ENCODE peak calls at places on chromosomes 7 and 10, in ten cellular contexts. H, I, O, K, G, E, Q, B, P and X are unnamed samples.

GRCh38 chr7:42883950-42884349 is 27.9 kb downstream of the C7orf25 start:
- DNase-seq in G (no peak), Q (peak), I (no peak), O (no peak), E (no peak), K (no peak), H (no peak), P (peak), B (no peak), X (peak)

GRCh38 chr7:26489404-26489803 is 197.7 kb downstream of the SNX10 start:
- DNase-seq in P (no peak), I (no peak), Q (no peak), O (no peak), H (no peak), G (no peak), E (no peak), B (no peak), K (no peak), X (no peak)

GRCh38 chr7:108802639-108803038 is 233.0 kb downstream of the DNAJB9 start:
- DNase-seq in K (no peak), O (no peak), I (no peak), Q (no peak), P (no peak), E (no peak), G (no peak), H (no peak), B (no peak), X (no peak)

GRCh38 chr10:72747521-72747920 is 55.6 kb downstream of the MCU start:
- DNase-seq in H (no peak), E (no peak), K (no peak), B (no peak), Q (no peak), G (no peak), P (no peak), I (no peak), O (no peak), X (no peak)

GRCh38 chr10:102243304-102243703 is 2.0 kb upstream of the PITX3 start:
- DNase-seq in G (no peak), O (no peak), H (no peak), P (no peak), Q (peak), E (no peak), K (no peak), B (no peak), I (no peak), X (peak)

GRCh38 chr7:531777-532176 is 12.1 kb upstream of the PDGFA start:
- DNase-seq in P (no peak), G (no peak), O (no peak), E (no peak), B (no peak), K (no peak), Q (no peak), I (no peak), H (no peak), X (no peak)

GRCh38 chr10:103800789-103801540 is 54.4 kb downstream of the SH3PXD2A start:
- DNase-seq in B (no peak), E (no peak), I (no peak), G (peak), Q (peak), O (no peak), H (no peak), P (no peak), K (no peak), X (no peak)

GRCh38 chr7:2495402-2496309 is 19.5 kb upstream of the GRIFIN start:
- DNase-seq in E (no peak), Q (no peak), O (peak), B (peak), P (no peak), H (no peak), I (no peak), G (no peak), K (no peak), X (no peak)

GRCh38 chr7:4683043-4683883 is 1.2 kb downstream of the FOXK1 start:
- DNase-seq in G (no peak), I (peak), P (peak), Q (no peak), K (no peak), E (no peak), H (no peak), O (no peak), B (peak), X (peak)

GRCh38 chr7:99707096-99707495 is 27.3 kb upstream of the CYP3A5 start:
- DNase-seq in H (no peak), B (no peak), G (no peak), I (no peak), O (no peak), E (no peak), Q (no peak), P (no peak), K (no peak), X (peak)

GRCh38 chr10:127293640-127294039 is 97.2 kb upstream of the INSYN2A start:
- DNase-seq in G (no peak), K (no peak), P (no peak), O (no peak), B (no peak), I (no peak), Q (no peak), H (no peak), E (peak), X (no peak)

GRCh38 chr10:7797582-7797981 is 9.6 kb downstream of the ATP5F1C start:
- DNase-seq in H (peak), Q (peak), K (peak), B (peak), G (no peak), I (no peak), E (no peak), P (peak), O (no peak), X (peak)

GRCh38 chr10:114332808-114333207 is 71.5 kb downstream of the AFAP1L2 start:
- DNase-seq in E (no peak), K (no peak), B (no peak), Q (no peak), G (no peak), O (no peak), P (no peak), H (no peak), I (no peak), X (no peak)

GRCh38 chr7:39683216-39683845 is 60.0 kb downstream of the RALA start:
- DNase-seq in G (no peak), I (no peak), K (peak), H (no peak), B (no peak), O (no peak), P (no peak), E (no peak), Q (no peak), X (peak)

GRCh38 chr10:121595806-121596667 is 2.2 kb downstream of the FGFR2 start:
- DNase-seq in O (peak), Q (no peak), G (no peak), E (no peak), I (no peak), P (no peak), H (no peak), B (no peak), K (no peak), X (no peak)

GRCh38 chr7:124532166-124532565 is 233.4 kb downstream of the GPR37 start:
- DNase-seq in K (no peak), G (no peak), P (no peak), E (no peak), O (no peak), B (no peak), I (no peak), H (no peak), Q (peak), X (peak)

GRCh38 chr7:137909042-137909441 is 62.3 kb upstream of the DGKI start:
- DNase-seq in Q (no peak), B (no peak), O (no peak), E (no peak), I (no peak), P (no peak), K (no peak), H (no peak), G (no peak), X (peak)

GRCh38 chr7:46681865-46682503 is 760.9 kb upstream of the IGFBP3 start:
- DNase-seq in H (no peak), E (no peak), K (no peak), I (no peak), B (no peak), O (no peak), G (no peak), Q (no peak), P (peak), X (no peak)

GRCh38 chr7:122629412-122629953 is 69.4 kb downstream of the RNF133 start:
- DNase-seq in O (no peak), G (no peak), P (no peak), E (no peak), K (no peak), H (no peak), Q (no peak), I (no peak), B (no peak), X (no peak)
- H3K4me3 ChIP-seq in O (no peak), G (no peak), P (no peak), E (no peak), K (no peak), H (no peak), Q (no peak), I (no peak), B (no peak), X (no peak)

GRCh38 chr10:75111367-75111905 is at the start of gene SAMD8:
- DNase-seq in B (peak), H (no peak), P (peak), G (peak), K (peak), Q (peak), O (peak), I (peak), E (peak), X (peak)
- TF ChIP-seq CTCF in B (no peak), H (no peak), P (no peak), G (no peak), K (peak), Q (peak), O (no peak), I (peak), E (peak), X (no peak)

GRCh38 chr10:131453772-131454634 is 142.5 kb upstream of the TCERG1L start:
- DNase-seq in K (no peak), O (peak), Q (peak), I (peak), E (peak), B (peak), P (peak), G (peak), H (no peak), X (no peak)
- H3K4me3 ChIP-seq in K (no peak), O (no peak), Q (no peak), I (no peak), E (peak), B (no peak), P (peak), G (peak), H (no peak), X (no peak)

DNA sequence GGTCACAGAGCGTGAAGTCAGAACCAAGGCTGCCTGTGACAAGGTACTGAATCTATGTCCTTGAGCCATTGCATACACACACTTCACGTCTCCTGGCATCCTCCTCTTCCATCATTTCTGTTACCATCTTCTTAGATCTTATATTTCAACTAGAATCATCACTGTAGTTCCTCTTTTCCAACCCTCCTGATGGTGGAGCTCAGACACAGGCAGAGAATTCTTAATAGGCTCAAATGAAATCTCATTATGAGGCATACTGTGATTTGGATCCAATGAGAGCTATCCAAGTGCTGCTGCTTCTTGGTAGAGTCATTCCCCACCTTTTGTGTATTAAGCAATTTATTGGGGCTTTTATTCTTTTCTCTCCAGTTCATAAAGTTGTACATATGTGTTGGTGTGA is 113.2 kb downstream of the CALCR start:
- DNase-seq in H (no peak), E (no peak), B (no peak), K (no peak), Q (peak), G (no peak), O (peak), I (no peak), P (no peak), X (no peak)
- TF ChIP-seq CTCF in H (no peak), E (no peak), B (peak), K (no peak), Q (peak), G (no peak), O (peak), I (no peak), P (no peak), X (no peak)